ENCODE peak calls at places on chromosomes 4 and X, in seven cellular contexts. One of them, this sample, is unnamed.

GRCh38 chrX:154356596-154356995 is 17.8 kb downstream of the FLNA start:
- DNase-seq in pons: no peak
- DNase-seq in DMS79: no peak
- DNase-seq in left ventricle myocardium inferior: no peak
- DNase-seq in AG08395: no peak
- DNase-seq in progenitor cell of endocrine pancreas: no peak
- DNase-seq in stimulated activated CD8-positive, alpha-beta memory T cell treated with anti-CD3 and anti-CD28 coated beads, Interleukin-4, amount 100 ng/mL, for 1 hour: no peak
- DNase-seq in this sample: no peak

GRCh38 chrX:116749943-116750342 is 287.2 kb upstream of the CT83 start:
- DNase-seq in DMS79: no peak
- DNase-seq in progenitor cell of endocrine pancreas: no peak
- DNase-seq in left ventricle myocardium inferior: no peak
- DNase-seq in pons: no peak
- DNase-seq in stimulated activated CD8-positive, alpha-beta memory T cell treated with anti-CD3 and anti-CD28 coated beads, Interleukin-4, amount 100 ng/mL, for 1 hour: no peak
- DNase-seq in AG08395: no peak
- DNase-seq in this sample: no peak

GRCh38 chrX:63686878-63687714 is 97.9 kb downstream of the ARHGEF9 start:
- DNase-seq in progenitor cell of endocrine pancreas: no peak
- DNase-seq in left ventricle myocardium inferior: no peak
- DNase-seq in DMS79: no peak
- DNase-seq in AG08395: peak
- DNase-seq in pons: peak
- DNase-seq in stimulated activated CD8-positive, alpha-beta memory T cell treated with anti-CD3 and anti-CD28 coated beads, Interleukin-4, amount 100 ng/mL, for 1 hour: peak
- DNase-seq in this sample: no peak

GRCh38 chrX:68762649-68763268 is 66.1 kb upstream of the EFNB1 start:
- DNase-seq in DMS79: no peak
- DNase-seq in left ventricle myocardium inferior: no peak
- DNase-seq in progenitor cell of endocrine pancreas: no peak
- DNase-seq in stimulated activated CD8-positive, alpha-beta memory T cell treated with anti-CD3 and anti-CD28 coated beads, Interleukin-4, amount 100 ng/mL, for 1 hour: no peak
- DNase-seq in pons: peak
- DNase-seq in AG08395: no peak
- DNase-seq in this sample: no peak

GRCh38 chr4:82429728-82430192 is 502 bp downstream of the HNRNPDL start:
- DNase-seq in progenitor cell of endocrine pancreas: no peak
- DNase-seq in stimulated activated CD8-positive, alpha-beta memory T cell treated with anti-CD3 and anti-CD28 coated beads, Interleukin-4, amount 100 ng/mL, for 1 hour: peak
- DNase-seq in AG08395: no peak
- DNase-seq in left ventricle myocardium inferior: no peak
- DNase-seq in pons: peak
- DNase-seq in DMS79: no peak
- DNase-seq in this sample: no peak

GRCh38 chr4:39255266-39255665 is 72.9 kb downstream of the WDR19 start:
- DNase-seq in stimulated activated CD8-positive, alpha-beta memory T cell treated with anti-CD3 and anti-CD28 coated beads, Interleukin-4, amount 100 ng/mL, for 1 hour: no peak
- DNase-seq in pons: no peak
- DNase-seq in left ventricle myocardium inferior: no peak
- DNase-seq in progenitor cell of endocrine pancreas: no peak
- DNase-seq in AG08395: peak
- DNase-seq in DMS79: no peak
- DNase-seq in this sample: no peak

GRCh38 chr4:76882630-76883029 is 15.3 kb downstream of the SOWAHB start:
- DNase-seq in pons: no peak
- DNase-seq in left ventricle myocardium inferior: no peak
- DNase-seq in progenitor cell of endocrine pancreas: no peak
- DNase-seq in stimulated activated CD8-positive, alpha-beta memory T cell treated with anti-CD3 and anti-CD28 coated beads, Interleukin-4, amount 100 ng/mL, for 1 hour: no peak
- DNase-seq in AG08395: no peak
- DNase-seq in DMS79: no peak
- DNase-seq in this sample: no peak

GRCh38 chrX:53580742-53581504 is 105.6 kb downstream of the HUWE1 start:
- DNase-seq in stimulated activated CD8-positive, alpha-beta memory T cell treated with anti-CD3 and anti-CD28 coated beads, Interleukin-4, amount 100 ng/mL, for 1 hour: no peak
- DNase-seq in pons: no peak
- DNase-seq in DMS79: no peak
- DNase-seq in left ventricle myocardium inferior: peak
- DNase-seq in progenitor cell of endocrine pancreas: no peak
- DNase-seq in AG08395: no peak
- DNase-seq in this sample: no peak

GRCh38 chrX:67780694-67781109 is 236.9 kb downstream of the AR start:
- DNase-seq in pons: peak
- DNase-seq in stimulated activated CD8-positive, alpha-beta memory T cell treated with anti-CD3 and anti-CD28 coated beads, Interleukin-4, amount 100 ng/mL, for 1 hour: no peak
- DNase-seq in progenitor cell of endocrine pancreas: no peak
- DNase-seq in AG08395: peak
- DNase-seq in DMS79: no peak
- DNase-seq in left ventricle myocardium inferior: peak
- DNase-seq in this sample: no peak

GRCh38 chrX:15310117-15310516 is 5.3 kb downstream of the ASB11 start:
- DNase-seq in stimulated activated CD8-positive, alpha-beta memory T cell treated with anti-CD3 and anti-CD28 coated beads, Interleukin-4, amount 100 ng/mL, for 1 hour: no peak
- DNase-seq in pons: peak
- DNase-seq in DMS79: peak
- DNase-seq in AG08395: peak
- DNase-seq in left ventricle myocardium inferior: no peak
- DNase-seq in progenitor cell of endocrine pancreas: no peak
- DNase-seq in this sample: no peak

GRCh38 chrX:15616531-15616930 is 15.8 kb upstream of the ACE2 start:
- DNase-seq in progenitor cell of endocrine pancreas: no peak
- DNase-seq in DMS79: no peak
- DNase-seq in left ventricle myocardium inferior: peak
- DNase-seq in AG08395: no peak
- DNase-seq in pons: no peak
- DNase-seq in stimulated activated CD8-positive, alpha-beta memory T cell treated with anti-CD3 and anti-CD28 coated beads, Interleukin-4, amount 100 ng/mL, for 1 hour: no peak
- DNase-seq in this sample: no peak

GRCh38 chrX:110120025-110120424 is 117.1 kb downstream of the TMEM164 start:
- DNase-seq in AG08395: no peak
- DNase-seq in left ventricle myocardium inferior: no peak
- DNase-seq in stimulated activated CD8-positive, alpha-beta memory T cell treated with anti-CD3 and anti-CD28 coated beads, Interleukin-4, amount 100 ng/mL, for 1 hour: no peak
- DNase-seq in pons: no peak
- DNase-seq in progenitor cell of endocrine pancreas: no peak
- DNase-seq in DMS79: no peak
- DNase-seq in this sample: no peak

GRCh38 chrX:40155617-40156471 is 58.1 kb upstream of the BCOR start:
- DNase-seq in AG08395: no peak
- DNase-seq in DMS79: no peak
- DNase-seq in progenitor cell of endocrine pancreas: no peak
- DNase-seq in left ventricle myocardium inferior: no peak
- DNase-seq in stimulated activated CD8-positive, alpha-beta memory T cell treated with anti-CD3 and anti-CD28 coated beads, Interleukin-4, amount 100 ng/mL, for 1 hour: no peak
- DNase-seq in pons: no peak
- DNase-seq in this sample: no peak

GRCh38 chr4:39721788-39722187 is 23.9 kb downstream of the UBE2K start:
- DNase-seq in progenitor cell of endocrine pancreas: no peak
- DNase-seq in left ventricle myocardium inferior: no peak
- DNase-seq in stimulated activated CD8-positive, alpha-beta memory T cell treated with anti-CD3 and anti-CD28 coated beads, Interleukin-4, amount 100 ng/mL, for 1 hour: no peak
- DNase-seq in AG08395: no peak
- DNase-seq in pons: no peak
- DNase-seq in DMS79: no peak
- DNase-seq in this sample: no peak

This sample was measured in cortex of kidney.